ENCODE peak calls at places on chromosomes 11 and 22, in seven cellular contexts. One of them, this sample, is unnamed.

GRCh38 chr11:27379449-27379848 is 16.4 kb upstream of the CCDC34 start:
- DNase-seq in stimulated activated CD4-positive, alpha-beta T cell treated with anti-CD3 and anti-CD28 coated beads, Interleukin-2, amount 100 ng/mL, for 24 hours: no peak
- DNase-seq in Karpas-422: no peak
- DNase-seq in mucosa of descending colon: no peak
- DNase-seq in occipital lobe: no peak
- DNase-seq in OCI-LY7: no peak
- DNase-seq in activated T-helper 1 cell treated with anti-CD3 and anti-CD28 coated beads, Interleukin-12 subunit alpha, Interleukin-12 subunit beta, Interleukin-2, Interleukin-4 antibody, amounts not matched to agents 30 ng/mL and 10 ng/mL and 1 ng/mL, durations not matched to agents 14 hours and 24 hours and 36 hours: no peak
- DNase-seq in this sample: no peak

GRCh38 chr22:20156042-20156389 is 5.2 kb upstream of the CCDC188 start:
- DNase-seq in occipital lobe: no peak
- DNase-seq in Karpas-422: no peak
- DNase-seq in OCI-LY7: no peak
- DNase-seq in mucosa of descending colon: no peak
- DNase-seq in stimulated activated CD4-positive, alpha-beta T cell treated with anti-CD3 and anti-CD28 coated beads, Interleukin-2, amount 100 ng/mL, for 24 hours: no peak
- DNase-seq in activated T-helper 1 cell treated with anti-CD3 and anti-CD28 coated beads, Interleukin-12 subunit alpha, Interleukin-12 subunit beta, Interleukin-2, Interleukin-4 antibody, amounts not matched to agents 30 ng/mL and 10 ng/mL and 1 ng/mL, durations not matched to agents 14 hours and 24 hours and 36 hours: no peak
- DNase-seq in this sample: no peak

GRCh38 chr22:29190915-29191314 is 14.8 kb upstream of the EMID1 start:
- DNase-seq in activated T-helper 1 cell treated with anti-CD3 and anti-CD28 coated beads, Interleukin-12 subunit alpha, Interleukin-12 subunit beta, Interleukin-2, Interleukin-4 antibody, amounts not matched to agents 30 ng/mL and 10 ng/mL and 1 ng/mL, durations not matched to agents 14 hours and 24 hours and 36 hours: no peak
- DNase-seq in Karpas-422: no peak
- DNase-seq in OCI-LY7: no peak
- DNase-seq in mucosa of descending colon: no peak
- DNase-seq in occipital lobe: no peak
- DNase-seq in stimulated activated CD4-positive, alpha-beta T cell treated with anti-CD3 and anti-CD28 coated beads, Interleukin-2, amount 100 ng/mL, for 24 hours: no peak
- DNase-seq in this sample: no peak

GRCh38 chr11:23585700-23586099 is 725.4 kb upstream of the CCDC179 start:
- DNase-seq in OCI-LY7: no peak
- DNase-seq in occipital lobe: no peak
- DNase-seq in activated T-helper 1 cell treated with anti-CD3 and anti-CD28 coated beads, Interleukin-12 subunit alpha, Interleukin-12 subunit beta, Interleukin-2, Interleukin-4 antibody, amounts not matched to agents 30 ng/mL and 10 ng/mL and 1 ng/mL, durations not matched to agents 14 hours and 24 hours and 36 hours: no peak
- DNase-seq in Karpas-422: no peak
- DNase-seq in stimulated activated CD4-positive, alpha-beta T cell treated with anti-CD3 and anti-CD28 coated beads, Interleukin-2, amount 100 ng/mL, for 24 hours: no peak
- DNase-seq in mucosa of descending colon: no peak
- DNase-seq in this sample: no peak

GRCh38 chr22:37220543-37220968 is 8.3 kb upstream of the SSTR3 start:
- DNase-seq in stimulated activated CD4-positive, alpha-beta T cell treated with anti-CD3 and anti-CD28 coated beads, Interleukin-2, amount 100 ng/mL, for 24 hours: no peak
- DNase-seq in Karpas-422: no peak
- DNase-seq in activated T-helper 1 cell treated with anti-CD3 and anti-CD28 coated beads, Interleukin-12 subunit alpha, Interleukin-12 subunit beta, Interleukin-2, Interleukin-4 antibody, amounts not matched to agents 30 ng/mL and 10 ng/mL and 1 ng/mL, durations not matched to agents 14 hours and 24 hours and 36 hours: no peak
- DNase-seq in occipital lobe: no peak
- DNase-seq in mucosa of descending colon: no peak
- DNase-seq in OCI-LY7: no peak
- DNase-seq in this sample: no peak

GRCh38 chr11:130487390-130488186 is 39.1 kb downstream of the ADAMTS15 start:
- DNase-seq in activated T-helper 1 cell treated with anti-CD3 and anti-CD28 coated beads, Interleukin-12 subunit alpha, Interleukin-12 subunit beta, Interleukin-2, Interleukin-4 antibody, amounts not matched to agents 30 ng/mL and 10 ng/mL and 1 ng/mL, durations not matched to agents 14 hours and 24 hours and 36 hours: no peak
- DNase-seq in mucosa of descending colon: no peak
- DNase-seq in OCI-LY7: no peak
- DNase-seq in stimulated activated CD4-positive, alpha-beta T cell treated with anti-CD3 and anti-CD28 coated beads, Interleukin-2, amount 100 ng/mL, for 24 hours: no peak
- DNase-seq in occipital lobe: no peak
- DNase-seq in Karpas-422: no peak
- DNase-seq in this sample: no peak

GRCh38 chr22:41782316-41782715 is 18.2 kb upstream of the CCDC134 start:
- DNase-seq in stimulated activated CD4-positive, alpha-beta T cell treated with anti-CD3 and anti-CD28 coated beads, Interleukin-2, amount 100 ng/mL, for 24 hours: peak
- DNase-seq in OCI-LY7: no peak
- DNase-seq in activated T-helper 1 cell treated with anti-CD3 and anti-CD28 coated beads, Interleukin-12 subunit alpha, Interleukin-12 subunit beta, Interleukin-2, Interleukin-4 antibody, amounts not matched to agents 30 ng/mL and 10 ng/mL and 1 ng/mL, durations not matched to agents 14 hours and 24 hours and 36 hours: peak
- DNase-seq in occipital lobe: no peak
- DNase-seq in Karpas-422: no peak
- DNase-seq in mucosa of descending colon: no peak
- DNase-seq in this sample: no peak

GRCh38 chr11:46250071-46251052 is 27.1 kb upstream of the CREB3L1 start:
- DNase-seq in activated T-helper 1 cell treated with anti-CD3 and anti-CD28 coated beads, Interleukin-12 subunit alpha, Interleukin-12 subunit beta, Interleukin-2, Interleukin-4 antibody, amounts not matched to agents 30 ng/mL and 10 ng/mL and 1 ng/mL, durations not matched to agents 14 hours and 24 hours and 36 hours: no peak
- DNase-seq in stimulated activated CD4-positive, alpha-beta T cell treated with anti-CD3 and anti-CD28 coated beads, Interleukin-2, amount 100 ng/mL, for 24 hours: no peak
- DNase-seq in occipital lobe: no peak
- DNase-seq in OCI-LY7: no peak
- DNase-seq in Karpas-422: no peak
- DNase-seq in mucosa of descending colon: no peak
- DNase-seq in this sample: no peak

GRCh38 chr22:30712094-30712493 is 17.4 kb downstream of the OSBP2 start:
- DNase-seq in occipital lobe: no peak
- DNase-seq in OCI-LY7: no peak
- DNase-seq in activated T-helper 1 cell treated with anti-CD3 and anti-CD28 coated beads, Interleukin-12 subunit alpha, Interleukin-12 subunit beta, Interleukin-2, Interleukin-4 antibody, amounts not matched to agents 30 ng/mL and 10 ng/mL and 1 ng/mL, durations not matched to agents 14 hours and 24 hours and 36 hours: no peak
- DNase-seq in Karpas-422: no peak
- DNase-seq in stimulated activated CD4-positive, alpha-beta T cell treated with anti-CD3 and anti-CD28 coated beads, Interleukin-2, amount 100 ng/mL, for 24 hours: no peak
- DNase-seq in mucosa of descending colon: no peak
- DNase-seq in this sample: no peak

GRCh38 chr22:17808688-17809403 is 34.6 kb upstream of the BID start:
- DNase-seq in activated T-helper 1 cell treated with anti-CD3 and anti-CD28 coated beads, Interleukin-12 subunit alpha, Interleukin-12 subunit beta, Interleukin-2, Interleukin-4 antibody, amounts not matched to agents 30 ng/mL and 10 ng/mL and 1 ng/mL, durations not matched to agents 14 hours and 24 hours and 36 hours: no peak
- DNase-seq in Karpas-422: no peak
- DNase-seq in occipital lobe: no peak
- DNase-seq in mucosa of descending colon: no peak
- DNase-seq in OCI-LY7: no peak
- DNase-seq in stimulated activated CD4-positive, alpha-beta T cell treated with anti-CD3 and anti-CD28 coated beads, Interleukin-2, amount 100 ng/mL, for 24 hours: no peak
- DNase-seq in this sample: no peak

GRCh38 chr11:77047007-77047927 is 13.1 kb downstream of the B3GNT6 start:
- DNase-seq in OCI-LY7: peak
- DNase-seq in occipital lobe: peak
- DNase-seq in activated T-helper 1 cell treated with anti-CD3 and anti-CD28 coated beads, Interleukin-12 subunit alpha, Interleukin-12 subunit beta, Interleukin-2, Interleukin-4 antibody, amounts not matched to agents 30 ng/mL and 10 ng/mL and 1 ng/mL, durations not matched to agents 14 hours and 24 hours and 36 hours: peak
- DNase-seq in mucosa of descending colon: no peak
- DNase-seq in stimulated activated CD4-positive, alpha-beta T cell treated with anti-CD3 and anti-CD28 coated beads, Interleukin-2, amount 100 ng/mL, for 24 hours: peak
- DNase-seq in Karpas-422: peak
- DNase-seq in this sample: peak

GRCh38 chr11:95910638-95911368 is 13.1 kb downstream of the MTMR2 start:
- DNase-seq in Karpas-422: no peak
- DNase-seq in stimulated activated CD4-positive, alpha-beta T cell treated with anti-CD3 and anti-CD28 coated beads, Interleukin-2, amount 100 ng/mL, for 24 hours: no peak
- DNase-seq in mucosa of descending colon: no peak
- DNase-seq in activated T-helper 1 cell treated with anti-CD3 and anti-CD28 coated beads, Interleukin-12 subunit alpha, Interleukin-12 subunit beta, Interleukin-2, Interleukin-4 antibody, amounts not matched to agents 30 ng/mL and 10 ng/mL and 1 ng/mL, durations not matched to agents 14 hours and 24 hours and 36 hours: no peak
- DNase-seq in OCI-LY7: no peak
- DNase-seq in occipital lobe: no peak
- DNase-seq in this sample: no peak

GRCh38 chr11:103800406-103801114 is 235.9 kb upstream of the DDI1 start:
- DNase-seq in Karpas-422: no peak
- DNase-seq in mucosa of descending colon: no peak
- DNase-seq in occipital lobe: no peak
- DNase-seq in stimulated activated CD4-positive, alpha-beta T cell treated with anti-CD3 and anti-CD28 coated beads, Interleukin-2, amount 100 ng/mL, for 24 hours: no peak
- DNase-seq in activated T-helper 1 cell treated with anti-CD3 and anti-CD28 coated beads, Interleukin-12 subunit alpha, Interleukin-12 subunit beta, Interleukin-2, Interleukin-4 antibody, amounts not matched to agents 30 ng/mL and 10 ng/mL and 1 ng/mL, durations not matched to agents 14 hours and 24 hours and 36 hours: no peak
- DNase-seq in OCI-LY7: peak
- DNase-seq in this sample: no peak

GRCh38 chr22:23836692-23837495 is 1.9 kb downstream of the DERL3 start:
- DNase-seq in activated T-helper 1 cell treated with anti-CD3 and anti-CD28 coated beads, Interleukin-12 subunit alpha, Interleukin-12 subunit beta, Interleukin-2, Interleukin-4 antibody, amounts not matched to agents 30 ng/mL and 10 ng/mL and 1 ng/mL, durations not matched to agents 14 hours and 24 hours and 36 hours: no peak
- DNase-seq in stimulated activated CD4-positive, alpha-beta T cell treated with anti-CD3 and anti-CD28 coated beads, Interleukin-2, amount 100 ng/mL, for 24 hours: no peak
- DNase-seq in Karpas-422: peak
- DNase-seq in OCI-LY7: no peak
- DNase-seq in occipital lobe: no peak
- DNase-seq in mucosa of descending colon: peak
- DNase-seq in this sample: no peak

GRCh38 chr11:124869331-124869730 is 4.1 kb downstream of the ROBO3 start:
- DNase-seq in activated T-helper 1 cell treated with anti-CD3 and anti-CD28 coated beads, Interleukin-12 subunit alpha, Interleukin-12 subunit beta, Interleukin-2, Interleukin-4 antibody, amounts not matched to agents 30 ng/mL and 10 ng/mL and 1 ng/mL, durations not matched to agents 14 hours and 24 hours and 36 hours: no peak
- DNase-seq in OCI-LY7: no peak
- DNase-seq in Karpas-422: no peak
- DNase-seq in stimulated activated CD4-positive, alpha-beta T cell treated with anti-CD3 and anti-CD28 coated beads, Interleukin-2, amount 100 ng/mL, for 24 hours: no peak
- DNase-seq in mucosa of descending colon: no peak
- DNase-seq in occipital lobe: no peak
- DNase-seq in this sample: no peak

GRCh38 chr11:69567951-69568808 is 72.8 kb upstream of the CCND1 start:
- DNase-seq in activated T-helper 1 cell treated with anti-CD3 and anti-CD28 coated beads, Interleukin-12 subunit alpha, Interleukin-12 subunit beta, Interleukin-2, Interleukin-4 antibody, amounts not matched to agents 30 ng/mL and 10 ng/mL and 1 ng/mL, durations not matched to agents 14 hours and 24 hours and 36 hours: no peak
- DNase-seq in stimulated activated CD4-positive, alpha-beta T cell treated with anti-CD3 and anti-CD28 coated beads, Interleukin-2, amount 100 ng/mL, for 24 hours: no peak
- DNase-seq in mucosa of descending colon: no peak
- DNase-seq in OCI-LY7: no peak
- DNase-seq in occipital lobe: no peak
- DNase-seq in Karpas-422: no peak
- DNase-seq in this sample: peak

GRCh38 chr22:37260939-37261338 is 16.9 kb upstream of the RAC2 start:
- DNase-seq in OCI-LY7: peak
- DNase-seq in mucosa of descending colon: no peak
- DNase-seq in activated T-helper 1 cell treated with anti-CD3 and anti-CD28 coated beads, Interleukin-12 subunit alpha, Interleukin-12 subunit beta, Interleukin-2, Interleukin-4 antibody, amounts not matched to agents 30 ng/mL and 10 ng/mL and 1 ng/mL, durations not matched to agents 14 hours and 24 hours and 36 hours: peak
- DNase-seq in stimulated activated CD4-positive, alpha-beta T cell treated with anti-CD3 and anti-CD28 coated beads, Interleukin-2, amount 100 ng/mL, for 24 hours: peak
- DNase-seq in occipital lobe: no peak
- DNase-seq in Karpas-422: peak
- DNase-seq in this sample: no peak

GRCh38 chr11:9070740-9071476 is 20.5 kb downstream of the SCUBE2 start:
- DNase-seq in occipital lobe: no peak
- DNase-seq in activated T-helper 1 cell treated with anti-CD3 and anti-CD28 coated beads, Interleukin-12 subunit alpha, Interleukin-12 subunit beta, Interleukin-2, Interleukin-4 antibody, amounts not matched to agents 30 ng/mL and 10 ng/mL and 1 ng/mL, durations not matched to agents 14 hours and 24 hours and 36 hours: no peak
- DNase-seq in OCI-LY7: no peak
- DNase-seq in stimulated activated CD4-positive, alpha-beta T cell treated with anti-CD3 and anti-CD28 coated beads, Interleukin-2, amount 100 ng/mL, for 24 hours: no peak
- DNase-seq in Karpas-422: no peak
- DNase-seq in mucosa of descending colon: no peak
- DNase-seq in this sample: no peak

GRCh38 chr11:32231909-32232493 is 141.1 kb downstream of the RCN1 start:
- DNase-seq in activated T-helper 1 cell treated with anti-CD3 and anti-CD28 coated beads, Interleukin-12 subunit alpha, Interleukin-12 subunit beta, Interleukin-2, Interleukin-4 antibody, amounts not matched to agents 30 ng/mL and 10 ng/mL and 1 ng/mL, durations not matched to agents 14 hours and 24 hours and 36 hours: no peak
- DNase-seq in occipital lobe: no peak
- DNase-seq in Karpas-422: peak
- DNase-seq in OCI-LY7: peak
- DNase-seq in mucosa of descending colon: no peak
- DNase-seq in stimulated activated CD4-positive, alpha-beta T cell treated with anti-CD3 and anti-CD28 coated beads, Interleukin-2, amount 100 ng/mL, for 24 hours: no peak
- DNase-seq in this sample: no peak

GRCh38 chr11:127993788-127994187 is 593.6 kb downstream of the ETS1 start:
- DNase-seq in Karpas-422: no peak
- DNase-seq in stimulated activated CD4-positive, alpha-beta T cell treated with anti-CD3 and anti-CD28 coated beads, Interleukin-2, amount 100 ng/mL, for 24 hours: no peak
- DNase-seq in mucosa of descending colon: no peak
- DNase-seq in OCI-LY7: no peak
- DNase-seq in activated T-helper 1 cell treated with anti-CD3 and anti-CD28 coated beads, Interleukin-12 subunit alpha, Interleukin-12 subunit beta, Interleukin-2, Interleukin-4 antibody, amounts not matched to agents 30 ng/mL and 10 ng/mL and 1 ng/mL, durations not matched to agents 14 hours and 24 hours and 36 hours: no peak
- DNase-seq in occipital lobe: no peak
- DNase-seq in this sample: no peak

GRCh38 chr11:112294688-112295340 is 34.2 kb upstream of the PLET1 start:
- DNase-seq in mucosa of descending colon: no peak
- DNase-seq in occipital lobe: no peak
- DNase-seq in Karpas-422: no peak
- DNase-seq in stimulated activated CD4-positive, alpha-beta T cell treated with anti-CD3 and anti-CD28 coated beads, Interleukin-2, amount 100 ng/mL, for 24 hours: no peak
- DNase-seq in OCI-LY7: no peak
- DNase-seq in activated T-helper 1 cell treated with anti-CD3 and anti-CD28 coated beads, Interleukin-12 subunit alpha, Interleukin-12 subunit beta, Interleukin-2, Interleukin-4 antibody, amounts not matched to agents 30 ng/mL and 10 ng/mL and 1 ng/mL, durations not matched to agents 14 hours and 24 hours and 36 hours: no peak
- DNase-seq in this sample: no peak

GRCh38 chr22:18091916-18092526 is 14.2 kb downstream of the PEX26 start:
- DNase-seq in stimulated activated CD4-positive, alpha-beta T cell treated with anti-CD3 and anti-CD28 coated beads, Interleukin-2, amount 100 ng/mL, for 24 hours: peak
- DNase-seq in occipital lobe: peak
- DNase-seq in mucosa of descending colon: peak
- DNase-seq in OCI-LY7: no peak
- DNase-seq in Karpas-422: no peak
- DNase-seq in activated T-helper 1 cell treated with anti-CD3 and anti-CD28 coated beads, Interleukin-12 subunit alpha, Interleukin-12 subunit beta, Interleukin-2, Interleukin-4 antibody, amounts not matched to agents 30 ng/mL and 10 ng/mL and 1 ng/mL, durations not matched to agents 14 hours and 24 hours and 36 hours: no peak
- DNase-seq in this sample: peak

GRCh38 chr11:10763766-10764165 is 12.7 kb downstream of the CTR9 start:
- DNase-seq in mucosa of descending colon: no peak
- DNase-seq in Karpas-422: no peak
- DNase-seq in occipital lobe: no peak
- DNase-seq in stimulated activated CD4-positive, alpha-beta T cell treated with anti-CD3 and anti-CD28 coated beads, Interleukin-2, amount 100 ng/mL, for 24 hours: no peak
- DNase-seq in activated T-helper 1 cell treated with anti-CD3 and anti-CD28 coated beads, Interleukin-12 subunit alpha, Interleukin-12 subunit beta, Interleukin-2, Interleukin-4 antibody, amounts not matched to agents 30 ng/mL and 10 ng/mL and 1 ng/mL, durations not matched to agents 14 hours and 24 hours and 36 hours: no peak
- DNase-seq in OCI-LY7: no peak
- DNase-seq in this sample: no peak

GRCh38 chr22:39151329-39151975 is 1.0 kb downstream of the CBX7 start:
- DNase-seq in occipital lobe: no peak
- DNase-seq in OCI-LY7: no peak
- DNase-seq in stimulated activated CD4-positive, alpha-beta T cell treated with anti-CD3 and anti-CD28 coated beads, Interleukin-2, amount 100 ng/mL, for 24 hours: no peak
- DNase-seq in activated T-helper 1 cell treated with anti-CD3 and anti-CD28 coated beads, Interleukin-12 subunit alpha, Interleukin-12 subunit beta, Interleukin-2, Interleukin-4 antibody, amounts not matched to agents 30 ng/mL and 10 ng/mL and 1 ng/mL, durations not matched to agents 14 hours and 24 hours and 36 hours: no peak
- DNase-seq in Karpas-422: no peak
- DNase-seq in mucosa of descending colon: peak
- DNase-seq in this sample: no peak

GRCh38 chr22:33923660-33924246 is 3.5 kb upstream of the LARGE1 start:
- DNase-seq in activated T-helper 1 cell treated with anti-CD3 and anti-CD28 coated beads, Interleukin-12 subunit alpha, Interleukin-12 subunit beta, Interleukin-2, Interleukin-4 antibody, amounts not matched to agents 30 ng/mL and 10 ng/mL and 1 ng/mL, durations not matched to agents 14 hours and 24 hours and 36 hours: no peak
- DNase-seq in OCI-LY7: peak
- DNase-seq in stimulated activated CD4-positive, alpha-beta T cell treated with anti-CD3 and anti-CD28 coated beads, Interleukin-2, amount 100 ng/mL, for 24 hours: peak
- DNase-seq in occipital lobe: no peak
- DNase-seq in mucosa of descending colon: no peak
- DNase-seq in Karpas-422: peak
- DNase-seq in this sample: peak

GRCh38 chr11:33531743-33532181 is 168.9 kb downstream of the C11orf91 start:
- DNase-seq in mucosa of descending colon: no peak
- DNase-seq in OCI-LY7: no peak
- DNase-seq in activated T-helper 1 cell treated with anti-CD3 and anti-CD28 coated beads, Interleukin-12 subunit alpha, Interleukin-12 subunit beta, Interleukin-2, Interleukin-4 antibody, amounts not matched to agents 30 ng/mL and 10 ng/mL and 1 ng/mL, durations not matched to agents 14 hours and 24 hours and 36 hours: no peak
- DNase-seq in Karpas-422: no peak
- DNase-seq in occipital lobe: no peak
- DNase-seq in stimulated activated CD4-positive, alpha-beta T cell treated with anti-CD3 and anti-CD28 coated beads, Interleukin-2, amount 100 ng/mL, for 24 hours: no peak
- DNase-seq in this sample: no peak

GRCh38 chr22:29334696-29335344 is 19.3 kb upstream of the RASL10A start:
- DNase-seq in OCI-LY7: no peak
- DNase-seq in occipital lobe: peak
- DNase-seq in Karpas-422: no peak
- DNase-seq in stimulated activated CD4-positive, alpha-beta T cell treated with anti-CD3 and anti-CD28 coated beads, Interleukin-2, amount 100 ng/mL, for 24 hours: no peak
- DNase-seq in mucosa of descending colon: peak
- DNase-seq in activated T-helper 1 cell treated with anti-CD3 and anti-CD28 coated beads, Interleukin-12 subunit alpha, Interleukin-12 subunit beta, Interleukin-2, Interleukin-4 antibody, amounts not matched to agents 30 ng/mL and 10 ng/mL and 1 ng/mL, durations not matched to agents 14 hours and 24 hours and 36 hours: no peak
- DNase-seq in this sample: peak

GRCh38 chr11:63997801-63998332 is 11.6 kb downstream of the OTUB1 start:
- DNase-seq in mucosa of descending colon: no peak
- DNase-seq in OCI-LY7: no peak
- DNase-seq in occipital lobe: no peak
- DNase-seq in stimulated activated CD4-positive, alpha-beta T cell treated with anti-CD3 and anti-CD28 coated beads, Interleukin-2, amount 100 ng/mL, for 24 hours: no peak
- DNase-seq in Karpas-422: no peak
- DNase-seq in activated T-helper 1 cell treated with anti-CD3 and anti-CD28 coated beads, Interleukin-12 subunit alpha, Interleukin-12 subunit beta, Interleukin-2, Interleukin-4 antibody, amounts not matched to agents 30 ng/mL and 10 ng/mL and 1 ng/mL, durations not matched to agents 14 hours and 24 hours and 36 hours: no peak
- DNase-seq in this sample: no peak

GRCh38 chr11:116472661-116473060 is 300.1 kb downstream of the BUD13 start:
- DNase-seq in activated T-helper 1 cell treated with anti-CD3 and anti-CD28 coated beads, Interleukin-12 subunit alpha, Interleukin-12 subunit beta, Interleukin-2, Interleukin-4 antibody, amounts not matched to agents 30 ng/mL and 10 ng/mL and 1 ng/mL, durations not matched to agents 14 hours and 24 hours and 36 hours: no peak
- DNase-seq in stimulated activated CD4-positive, alpha-beta T cell treated with anti-CD3 and anti-CD28 coated beads, Interleukin-2, amount 100 ng/mL, for 24 hours: no peak
- DNase-seq in Karpas-422: no peak
- DNase-seq in mucosa of descending colon: no peak
- DNase-seq in OCI-LY7: no peak
- DNase-seq in occipital lobe: no peak
- DNase-seq in this sample: no peak

GRCh38 chr11:75691804-75692203 is 23.0 kb upstream of the MAP6 start:
- DNase-seq in occipital lobe: no peak
- DNase-seq in mucosa of descending colon: no peak
- DNase-seq in stimulated activated CD4-positive, alpha-beta T cell treated with anti-CD3 and anti-CD28 coated beads, Interleukin-2, amount 100 ng/mL, for 24 hours: no peak
- DNase-seq in Karpas-422: no peak
- DNase-seq in OCI-LY7: no peak
- DNase-seq in activated T-helper 1 cell treated with anti-CD3 and anti-CD28 coated beads, Interleukin-12 subunit alpha, Interleukin-12 subunit beta, Interleukin-2, Interleukin-4 antibody, amounts not matched to agents 30 ng/mL and 10 ng/mL and 1 ng/mL, durations not matched to agents 14 hours and 24 hours and 36 hours: no peak
- DNase-seq in this sample: no peak

GRCh38 chr11:64856382-64857227 is 12.2 kb upstream of the CDC42BPG start:
- DNase-seq in stimulated activated CD4-positive, alpha-beta T cell treated with anti-CD3 and anti-CD28 coated beads, Interleukin-2, amount 100 ng/mL, for 24 hours: peak
- DNase-seq in Karpas-422: no peak
- DNase-seq in activated T-helper 1 cell treated with anti-CD3 and anti-CD28 coated beads, Interleukin-12 subunit alpha, Interleukin-12 subunit beta, Interleukin-2, Interleukin-4 antibody, amounts not matched to agents 30 ng/mL and 10 ng/mL and 1 ng/mL, durations not matched to agents 14 hours and 24 hours and 36 hours: peak
- DNase-seq in OCI-LY7: no peak
- DNase-seq in occipital lobe: no peak
- DNase-seq in mucosa of descending colon: peak
- DNase-seq in this sample: no peak

GRCh38 chr11:63952570-63952969 is 13.8 kb downstream of the NAA40 start:
- DNase-seq in mucosa of descending colon: no peak
- DNase-seq in Karpas-422: no peak
- DNase-seq in stimulated activated CD4-positive, alpha-beta T cell treated with anti-CD3 and anti-CD28 coated beads, Interleukin-2, amount 100 ng/mL, for 24 hours: no peak
- DNase-seq in activated T-helper 1 cell treated with anti-CD3 and anti-CD28 coated beads, Interleukin-12 subunit alpha, Interleukin-12 subunit beta, Interleukin-2, Interleukin-4 antibody, amounts not matched to agents 30 ng/mL and 10 ng/mL and 1 ng/mL, durations not matched to agents 14 hours and 24 hours and 36 hours: no peak
- DNase-seq in OCI-LY7: no peak
- DNase-seq in occipital lobe: no peak
- DNase-seq in this sample: no peak

GRCh38 chr11:67631427-67631826 is 1.7 kb upstream of the NUDT8 start:
- DNase-seq in activated T-helper 1 cell treated with anti-CD3 and anti-CD28 coated beads, Interleukin-12 subunit alpha, Interleukin-12 subunit beta, Interleukin-2, Interleukin-4 antibody, amounts not matched to agents 30 ng/mL and 10 ng/mL and 1 ng/mL, durations not matched to agents 14 hours and 24 hours and 36 hours: no peak
- DNase-seq in stimulated activated CD4-positive, alpha-beta T cell treated with anti-CD3 and anti-CD28 coated beads, Interleukin-2, amount 100 ng/mL, for 24 hours: no peak
- DNase-seq in OCI-LY7: no peak
- DNase-seq in mucosa of descending colon: peak
- DNase-seq in occipital lobe: no peak
- DNase-seq in Karpas-422: no peak
- DNase-seq in this sample: no peak

GRCh38 chr11:17846852-17847453 is 112.4 kb downstream of the KCNC1 start:
- DNase-seq in occipital lobe: peak
- DNase-seq in activated T-helper 1 cell treated with anti-CD3 and anti-CD28 coated beads, Interleukin-12 subunit alpha, Interleukin-12 subunit beta, Interleukin-2, Interleukin-4 antibody, amounts not matched to agents 30 ng/mL and 10 ng/mL and 1 ng/mL, durations not matched to agents 14 hours and 24 hours and 36 hours: no peak
- DNase-seq in Karpas-422: peak
- DNase-seq in mucosa of descending colon: no peak
- DNase-seq in stimulated activated CD4-positive, alpha-beta T cell treated with anti-CD3 and anti-CD28 coated beads, Interleukin-2, amount 100 ng/mL, for 24 hours: no peak
- DNase-seq in OCI-LY7: peak
- DNase-seq in this sample: no peak

GRCh38 chr22:38412435-38413084 is 42.4 kb downstream of the KCNJ4 start:
- DNase-seq in occipital lobe: no peak
- DNase-seq in activated T-helper 1 cell treated with anti-CD3 and anti-CD28 coated beads, Interleukin-12 subunit alpha, Interleukin-12 subunit beta, Interleukin-2, Interleukin-4 antibody, amounts not matched to agents 30 ng/mL and 10 ng/mL and 1 ng/mL, durations not matched to agents 14 hours and 24 hours and 36 hours: peak
- DNase-seq in OCI-LY7: no peak
- DNase-seq in mucosa of descending colon: no peak
- DNase-seq in Karpas-422: peak
- DNase-seq in stimulated activated CD4-positive, alpha-beta T cell treated with anti-CD3 and anti-CD28 coated beads, Interleukin-2, amount 100 ng/mL, for 24 hours: peak
- DNase-seq in this sample: peak

GRCh38 chr22:35367331-35367886 is 13.5 kb upstream of the HMOX1 start:
- DNase-seq in stimulated activated CD4-positive, alpha-beta T cell treated with anti-CD3 and anti-CD28 coated beads, Interleukin-2, amount 100 ng/mL, for 24 hours: no peak
- DNase-seq in occipital lobe: no peak
- DNase-seq in OCI-LY7: peak
- DNase-seq in Karpas-422: peak
- DNase-seq in mucosa of descending colon: no peak
- DNase-seq in activated T-helper 1 cell treated with anti-CD3 and anti-CD28 coated beads, Interleukin-12 subunit alpha, Interleukin-12 subunit beta, Interleukin-2, Interleukin-4 antibody, amounts not matched to agents 30 ng/mL and 10 ng/mL and 1 ng/mL, durations not matched to agents 14 hours and 24 hours and 36 hours: no peak
- DNase-seq in this sample: no peak

GRCh38 chr22:29225422-29226090 is 19.9 kb downstream of the EMID1 start:
- DNase-seq in occipital lobe: no peak
- DNase-seq in stimulated activated CD4-positive, alpha-beta T cell treated with anti-CD3 and anti-CD28 coated beads, Interleukin-2, amount 100 ng/mL, for 24 hours: no peak
- DNase-seq in activated T-helper 1 cell treated with anti-CD3 and anti-CD28 coated beads, Interleukin-12 subunit alpha, Interleukin-12 subunit beta, Interleukin-2, Interleukin-4 antibody, amounts not matched to agents 30 ng/mL and 10 ng/mL and 1 ng/mL, durations not matched to agents 14 hours and 24 hours and 36 hours: no peak
- DNase-seq in OCI-LY7: no peak
- DNase-seq in mucosa of descending colon: no peak
- DNase-seq in Karpas-422: no peak
- DNase-seq in this sample: no peak

GRCh38 chr11:17013548-17014320 is 480 bp downstream of the PLEKHA7 start:
- DNase-seq in OCI-LY7: no peak
- DNase-seq in stimulated activated CD4-positive, alpha-beta T cell treated with anti-CD3 and anti-CD28 coated beads, Interleukin-2, amount 100 ng/mL, for 24 hours: peak
- DNase-seq in activated T-helper 1 cell treated with anti-CD3 and anti-CD28 coated beads, Interleukin-12 subunit alpha, Interleukin-12 subunit beta, Interleukin-2, Interleukin-4 antibody, amounts not matched to agents 30 ng/mL and 10 ng/mL and 1 ng/mL, durations not matched to agents 14 hours and 24 hours and 36 hours: no peak
- DNase-seq in occipital lobe: no peak
- DNase-seq in mucosa of descending colon: peak
- DNase-seq in Karpas-422: no peak
- DNase-seq in this sample: peak